ENCODE peak calls at places on chromosomes 13 and 19, in ten cellular contexts. A, S, N, M, Y, I, O, G, C and J are unnamed samples.

GRCh38 chr13:42064259-42064658 is 15.8 kb downstream of the DGKH start:
- DNase-seq in Y (no peak), G (no peak), O (peak), M (no peak), I (no peak), A (no peak), S (peak), N (peak), C (no peak), J (peak)

GRCh38 chr19:50383307-50383851 is 768 bp upstream of the POLD1 start:
- DNase-seq in G (no peak), C (no peak), Y (no peak), I (no peak), S (no peak), A (peak), M (no peak), N (no peak), O (no peak), J (no peak)

GRCh38 chr19:29890392-29890791 is 51.6 kb upstream of the URI1 start:
- DNase-seq in C (no peak), N (no peak), M (no peak), S (no peak), O (no peak), Y (no peak), G (no peak), A (no peak), I (no peak), J (no peak)

GRCh38 chr19:1004204-1004802 is 4.1 kb downstream of the GRIN3B start:
- DNase-seq in I (no peak), M (no peak), S (no peak), A (no peak), G (no peak), O (no peak), C (no peak), N (no peak), Y (no peak), J (no peak)

GRCh38 chr13:63449549-63449948 is 2033.9 kb upstream of the PCDH20 start:
- DNase-seq in I (no peak), N (no peak), S (no peak), A (no peak), O (no peak), M (no peak), Y (no peak), C (no peak), G (peak), J (no peak)

GRCh38 chr13:95256086-95256485 is 45.2 kb downstream of the ABCC4 start:
- DNase-seq in M (no peak), S (peak), C (peak), N (peak), I (no peak), O (peak), A (no peak), G (peak), Y (no peak), J (peak)

GRCh38 chr19:4403005-4403761 is 743 bp downstream of the CHAF1A start:
- DNase-seq in M (peak), N (no peak), Y (peak), S (no peak), A (no peak), G (no peak), C (no peak), I (no peak), O (no peak), J (no peak)

GRCh38 chr19:58428617-58429016 is 11.3 kb downstream of the ZNF132 start:
- DNase-seq in O (no peak), N (no peak), A (no peak), G (no peak), C (no peak), Y (no peak), I (no peak), S (no peak), M (no peak), J (no peak)

GRCh38 chr13:35990196-35990595 is 141.0 kb downstream of the DCLK1 start:
- DNase-seq in N (no peak), I (no peak), C (no peak), M (peak), A (no peak), O (no peak), Y (no peak), S (no peak), G (no peak), J (no peak)

GRCh38 chr19:40304306-40304705 is 19.2 kb upstream of the AKT2 start:
- DNase-seq in S (no peak), G (no peak), A (no peak), O (no peak), M (no peak), Y (no peak), N (no peak), C (no peak), I (no peak), J (no peak)

GRCh38 chr13:46343279-46343949 is 43.6 kb downstream of the RUBCNL start:
- DNase-seq in N (no peak), O (no peak), M (no peak), I (no peak), S (no peak), A (no peak), C (no peak), Y (no peak), G (no peak), J (no peak)

GRCh38 chr19:10604460-10604980 is 17.4 kb upstream of the AP1M2 start:
- DNase-seq in O (no peak), I (no peak), A (no peak), C (no peak), S (no peak), Y (peak), G (no peak), N (no peak), M (no peak), J (no peak)

GRCh38 chr19:36152061-36152885 is at the start of gene COX7A1:
- DNase-seq in Y (no peak), S (peak), A (no peak), O (no peak), M (no peak), I (no peak), C (no peak), N (peak), G (no peak), J (peak)
- H3K4me3 ChIP-seq in Y (no peak), S (peak), A (no peak), O (no peak), M (no peak), I (peak), C (no peak), N (peak), G (peak), J (peak)

DNA sequence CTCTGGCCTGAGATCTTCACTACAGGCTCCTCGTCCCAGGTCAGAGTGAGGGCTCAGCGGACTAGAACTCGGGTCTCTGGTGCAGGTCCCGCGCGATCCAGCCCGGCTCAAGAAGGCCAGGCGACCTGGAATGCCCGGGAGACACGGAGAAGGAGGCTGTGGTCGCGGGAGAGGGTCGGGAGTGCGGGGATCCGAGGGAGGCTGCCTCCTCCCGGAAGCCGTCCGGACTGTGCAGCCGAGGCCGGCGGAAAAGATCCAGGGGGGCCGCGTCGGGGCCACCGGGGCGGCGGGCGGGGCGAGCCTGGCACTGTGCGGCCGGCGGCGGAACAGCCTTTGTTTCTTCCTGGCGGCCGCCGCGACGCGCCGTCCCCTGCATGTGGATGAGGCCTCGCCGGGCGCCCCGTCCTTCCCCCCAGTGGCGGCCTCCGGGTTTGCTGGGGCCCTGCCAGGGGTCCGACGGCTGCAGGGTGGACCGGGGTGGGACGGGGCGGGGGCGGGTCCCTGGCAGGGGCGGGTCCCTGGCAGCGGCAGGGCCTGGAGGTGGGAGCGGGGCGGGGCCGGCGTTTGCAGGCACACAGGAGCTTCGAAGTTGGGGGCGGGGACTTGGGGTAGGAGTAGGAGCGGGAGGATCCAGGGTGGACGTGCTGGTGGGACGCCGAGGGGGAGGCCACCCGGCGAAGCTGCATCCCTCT is 1.0 kb upstream of the SLC7A10 start:
- DNase-seq in O (no peak), G (no peak), M (peak), C (peak), N (no peak), I (peak), S (peak), Y (no peak), A (peak), J (no peak)
- TF ChIP-seq CTCF in O (no peak), G (no peak), M (peak), C (no peak), N (no peak), I (no peak), S (no peak), Y (no peak), A (no peak), J (no peak)

GRCh38 chr19:7292950-7293794 is 1.0 kb downstream of the INSR start:
- DNase-seq in M (peak), N (no peak), G (no peak), A (peak), Y (peak), C (no peak), S (no peak), O (no peak), I (peak), J (no peak)

GRCh38 chr19:7295912-7296486 is 1.8 kb upstream of the INSR start:
- DNase-seq in N (no peak), M (no peak), A (no peak), C (no peak), G (no peak), S (no peak), I (no peak), Y (no peak), O (no peak), J (no peak)

GRCh38 chr19:7292352-7292949 is 1.8 kb downstream of the INSR start:
- DNase-seq in Y (peak), S (no peak), N (no peak), O (no peak), M (no peak), I (no peak), G (no peak), C (no peak), A (no peak), J (no peak)

GRCh38 chr19:7293795-7294570 is at the start of gene INSR:
- DNase-seq in O (peak), M (peak), N (peak), C (peak), I (peak), A (peak), S (peak), G (peak), Y (peak), J (peak)

GRCh38 chr19:7294571-7295212 is 478 bp upstream of the INSR start:
- DNase-seq in S (no peak), M (peak), Y (peak), C (peak), A (peak), G (no peak), O (no peak), N (peak), I (peak), J (peak)
- H3K4me3 ChIP-seq in S (peak), M (peak), Y (peak), C (peak), A (peak), G (peak), O (peak), N (peak), I (peak), J (peak)

GRCh38 chr19:47280183-47280797 is 5.6 kb downstream of the INAFM1 start:
- DNase-seq in M (peak), O (no peak), S (peak), A (peak), G (no peak), N (no peak), Y (peak), C (peak), I (no peak), J (peak)
- TF ChIP-seq CTCF in M (peak), O (peak), S (peak), A (peak), G (peak), N (peak), Y (peak), C (peak), I (no peak), J (peak)

GRCh38 chr13:77016888-77017623 is 9.9 kb downstream of the FBXL3 start:
- DNase-seq in O (no peak), M (no peak), A (no peak), S (no peak), N (no peak), I (no peak), C (no peak), G (no peak), Y (no peak), J (no peak)

GRCh38 chr13:77026783-77027621 is at the start of gene FBXL3:
- DNase-seq in A (peak), N (peak), I (peak), O (no peak), C (peak), G (peak), M (peak), Y (peak), S (peak), J (peak)

GRCh38 chr13:77019756-77020155 is 7.2 kb downstream of the FBXL3 start:
- DNase-seq in C (no peak), S (no peak), Y (no peak), I (no peak), O (no peak), A (no peak), N (no peak), G (no peak), M (no peak), J (no peak)

GRCh38 chr13:77026255-77026782 is 640 bp downstream of the FBXL3 start:
- DNase-seq in O (no peak), M (peak), G (no peak), Y (peak), C (peak), A (peak), N (peak), I (peak), S (peak), J (peak)

GRCh38 chr13:77022341-77022740 is 4.6 kb downstream of the FBXL3 start:
- DNase-seq in M (no peak), G (no peak), S (peak), C (no peak), N (peak), A (peak), I (no peak), O (no peak), Y (no peak), J (peak)
- H3K4me3 ChIP-seq in M (no peak), G (no peak), S (no peak), C (no peak), N (no peak), A (no peak), I (no peak), O (no peak), Y (no peak), J (no peak)

GRCh38 chr19:34259367-34259865 is 5.1 kb downstream of the GARRE1 start:
- DNase-seq in I (no peak), O (no peak), N (peak), M (no peak), G (no peak), A (no peak), C (no peak), S (peak), Y (no peak), J (no peak)
- TF ChIP-seq CTCF in I (no peak), O (no peak), N (no peak), M (no peak), G (no peak), A (no peak), C (no peak), S (no peak), Y (no peak), J (no peak)

GRCh38 chr13:111467111-111467890 is 146.9 kb downstream of the TEX29 start:
- DNase-seq in C (no peak), Y (no peak), I (no peak), M (no peak), O (no peak), A (no peak), G (no peak), S (no peak), N (no peak), J (no peak)
- H3K4me3 ChIP-seq in C (no peak), Y (no peak), I (no peak), M (no peak), O (no peak), A (no peak), G (no peak), S (no peak), N (no peak), J (no peak)

GRCh38 chr19:17037966-17038500 is 11.4 kb upstream of the CPAMD8 start:
- DNase-seq in O (no peak), M (no peak), I (no peak), G (no peak), C (no peak), Y (no peak), A (no peak), N (no peak), S (no peak), J (no peak)
- TF ChIP-seq CTCF in O (no peak), M (no peak), I (no peak), G (no peak), C (no peak), Y (no peak), A (no peak), N (no peak), S (no peak), J (no peak)

GRCh38 chr19:54949412-54949811 is 2.1 kb upstream of the NLRP7 start:
- DNase-seq in M (no peak), N (no peak), G (no peak), O (no peak), Y (peak), I (no peak), A (no peak), S (no peak), C (no peak), J (no peak)
- H3K4me3 ChIP-seq in M (no peak), N (no peak), G (no peak), O (no peak), Y (no peak), I (no peak), A (no peak), S (no peak), C (no peak), J (no peak)